ENCODE peak calls at places on chromosomes 16 and 17, in four cellular contexts. U, S, D and W are unnamed samples.
A peak's percentile ranks its signal among the peaks of the same experiment; 100 is the strongest.

GRCh38 chr17:48541574-48542113 is 3.3 kb downstream of the HOXB2 start:
- DNase-seq in D (peak; percentile 85), S (no peak), U (peak; percentile 77), W (no peak)

GRCh38 chr16:977096-977701 is 4.4 kb upstream of the SOX8 start:
- DNase-seq in D (no peak), U (peak; percentile 59), S (no peak), W (no peak)

GRCh38 chr16:89574681-89575246 is 794 bp upstream of the CPNE7 start:
- DNase-seq in S (peak; percentile 85), D (peak; percentile 84), U (peak; percentile 58), W (peak; percentile 64)

GRCh38 chr17:29615492-29616299 is 7.0 kb downstream of the CORO6 start:
- DNase-seq in D (peak; percentile 92), U (peak; percentile 90), S (peak; percentile 97), W (peak; percentile 79)

GRCh38 chr16:48479955-48480354 is 94.7 kb upstream of the SIAH1 start:
- DNase-seq in S (no peak), D (peak; percentile 58), U (no peak), W (no peak)

GRCh38 chr17:46832306-46832895 is 13.9 kb upstream of the WNT3 start:
- DNase-seq in S (no peak), U (no peak), D (no peak), W (no peak)

GRCh38 chr16:8963010-8963824 is 489 bp downstream of the USP7 start:
- DNase-seq in S (peak; percentile 87), U (peak; percentile 30), D (no peak), W (peak; percentile 24)

GRCh38 chr17:45653616-45654015 is 130.5 kb upstream of the CRHR1 start:
- DNase-seq in D (no peak), U (no peak), S (no peak), W (no peak)

GRCh38 chr17:43713494-43714162 is 45.0 kb downstream of the SOST start:
- DNase-seq in U (peak; percentile 32), D (peak; percentile 37), S (peak; percentile 79), W (peak; percentile 39)

GRCh38 chr16:56844056-56844455 is 21.0 kb upstream of the SLC12A3 start:
- DNase-seq in D (no peak), U (no peak), S (no peak), W (peak; percentile 9)

GRCh38 chr17:33038740-33039139 is 47.1 kb downstream of the SPACA3 start:
- DNase-seq in S (no peak), U (peak; percentile 29), D (peak; percentile 86), W (peak; percentile 37)

GRCh38 chr17:16439867-16440351 is 24.5 kb downstream of the TRPV2 start:
- DNase-seq in U (no peak), D (peak; percentile 45), S (no peak), W (no peak)

GRCh38 chr16:52439171-52439701 is 107.7 kb downstream of the TOX3 start:
- DNase-seq in U (no peak), D (no peak), S (no peak), W (no peak)

GRCh38 chr16:30895592-30896202 is 717 bp upstream of the CTF1 start:
- DNase-seq in U (no peak), S (peak; percentile 79), D (no peak), W (no peak)

GRCh38 chr17:79002291-79002690 is 7.3 kb downstream of the CANT1 start:
- DNase-seq in D (no peak), U (no peak), S (no peak), W (peak; percentile 19)

GRCh38 chr17:38970804-38971203 is 3.6 kb upstream of the FBXO47 start:
- DNase-seq in U (no peak), D (no peak), S (no peak), W (no peak)

GRCh38 chr17:40530988-40531971 is 29.9 kb upstream of the TNS4 start:
- DNase-seq in D (no peak), U (no peak), S (peak; percentile 71), W (no peak)

DNA sequence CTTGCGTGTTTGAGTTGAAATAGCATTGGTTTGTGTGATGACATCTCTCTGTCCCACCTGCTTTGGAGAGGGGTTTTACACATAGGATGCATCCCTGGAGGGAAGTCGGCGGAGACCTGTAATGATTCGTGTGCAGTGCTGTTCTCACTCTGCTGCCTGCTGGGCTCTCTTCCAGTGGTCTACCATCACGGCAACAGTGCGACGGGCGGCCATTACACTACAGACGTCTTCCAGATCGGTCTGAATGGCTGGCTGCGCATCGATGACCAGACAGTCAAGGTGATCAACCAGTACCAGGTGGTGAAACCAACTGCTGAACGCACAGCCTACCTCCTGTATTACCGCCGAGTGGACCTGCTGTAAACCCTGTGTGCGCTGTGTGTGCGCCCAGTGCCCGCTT is 41.1 kb upstream of the CRISPLD2 start:
- DNase-seq in S (no peak), D (no peak), U (no peak), W (no peak)
- H3K4me1 ChIP-seq in S (no peaks in the 10 kb centered on the region), D (no peaks in the 10 kb centered on the region), U (peaks cover 8% of the 10 kb centered on the region), W (no peaks in the 10 kb centered on the region)

GRCh38 chr17:7237761-7238417 is 1.4 kb downstream of the PHF23 start:
- DNase-seq in S (peak; percentile 97), U (peak; percentile 86), D (peak; percentile 80), W (peak; percentile 69)

GRCh38 chr17:7241047-7241733 is 1.1 kb downstream of the GABARAP start:
- DNase-seq in D (no peak), U (no peak), S (no peak), W (no peak)

GRCh38 chr17:7238418-7239090 is 703 bp downstream of the PHF23 start:
- DNase-seq in D (peak; percentile 46), S (no peak), U (no peak), W (no peak)

GRCh38 chr17:7240375-7240774 is 1.1 kb upstream of the PHF23 start:
- DNase-seq in S (no peak), D (no peak), U (no peak), W (no peak)

DNA sequence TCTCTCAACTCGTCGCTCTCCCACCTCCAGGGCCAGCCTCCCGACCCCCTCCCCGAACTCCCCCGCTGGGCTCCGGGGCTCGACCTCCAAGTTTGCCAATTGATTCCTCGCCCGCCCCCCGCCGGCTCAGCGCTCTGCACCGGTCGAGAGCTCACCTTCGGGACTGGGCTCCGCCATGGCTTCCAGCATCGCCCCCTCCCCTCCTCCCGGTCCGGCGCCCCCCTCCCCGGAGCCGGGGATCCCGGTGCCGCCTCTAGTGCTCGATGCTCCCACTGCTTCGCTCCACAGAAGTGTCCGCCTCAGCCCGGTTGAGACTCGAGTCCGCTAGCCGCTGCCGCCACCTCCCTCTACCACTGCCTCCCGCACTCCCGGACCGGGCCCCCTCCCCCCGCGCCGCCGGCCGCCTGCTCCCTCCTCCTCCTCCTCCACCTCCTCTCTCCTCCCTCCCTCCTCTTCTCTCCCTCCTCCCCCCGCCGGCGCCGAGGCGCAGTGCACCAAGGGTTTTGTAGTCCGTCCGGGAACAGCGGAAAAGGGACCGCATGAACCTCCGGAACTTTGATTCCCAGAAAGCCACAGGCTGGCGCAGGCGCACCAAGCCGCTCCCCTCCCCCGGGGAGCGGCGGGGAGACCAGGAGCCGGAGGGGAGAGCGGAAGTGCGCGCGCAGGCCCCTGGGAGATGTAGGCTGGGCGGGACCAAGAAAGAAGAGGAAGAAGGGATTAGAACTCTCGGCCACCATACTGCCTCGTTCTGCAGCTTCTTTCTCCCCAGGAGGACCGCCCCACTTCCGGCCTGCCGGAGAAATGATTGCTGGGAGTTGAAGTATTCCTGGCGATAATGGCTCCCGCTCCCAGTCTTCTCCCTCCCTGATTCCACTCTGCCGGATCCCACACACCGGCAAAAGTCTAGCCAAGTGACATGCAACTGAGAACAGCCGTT is at the start of gene PHF23:
- DNase-seq in S (peak; percentile 99), U (peak; percentile 99), D (peak; percentile 100), W (peak; percentile 96)
- TF ChIP-seq CTCF in S (peak; percentile 66), U (no peak), D (no peak), W (no peak)

GRCh38 chr17:4479982-4480751 is 18.5 kb upstream of the SPNS2 start:
- DNase-seq in S (no peak), U (no peak), D (no peak), W (no peak)

GRCh38 chr17:4480929-4481898 is 17.5 kb upstream of the SPNS2 start:
- DNase-seq in D (no peak), U (no peak), S (peak; percentile 86), W (no peak)

GRCh38 chr17:4478318-4478830 is 20.3 kb upstream of the SPNS2 start:
- DNase-seq in D (no peak), S (no peak), U (no peak), W (no peak)

GRCh38 chr17:4477286-4477791 is 21.3 kb upstream of the SPNS2 start:
- DNase-seq in S (no peak), D (no peak), U (no peak), W (no peak)

DNA sequence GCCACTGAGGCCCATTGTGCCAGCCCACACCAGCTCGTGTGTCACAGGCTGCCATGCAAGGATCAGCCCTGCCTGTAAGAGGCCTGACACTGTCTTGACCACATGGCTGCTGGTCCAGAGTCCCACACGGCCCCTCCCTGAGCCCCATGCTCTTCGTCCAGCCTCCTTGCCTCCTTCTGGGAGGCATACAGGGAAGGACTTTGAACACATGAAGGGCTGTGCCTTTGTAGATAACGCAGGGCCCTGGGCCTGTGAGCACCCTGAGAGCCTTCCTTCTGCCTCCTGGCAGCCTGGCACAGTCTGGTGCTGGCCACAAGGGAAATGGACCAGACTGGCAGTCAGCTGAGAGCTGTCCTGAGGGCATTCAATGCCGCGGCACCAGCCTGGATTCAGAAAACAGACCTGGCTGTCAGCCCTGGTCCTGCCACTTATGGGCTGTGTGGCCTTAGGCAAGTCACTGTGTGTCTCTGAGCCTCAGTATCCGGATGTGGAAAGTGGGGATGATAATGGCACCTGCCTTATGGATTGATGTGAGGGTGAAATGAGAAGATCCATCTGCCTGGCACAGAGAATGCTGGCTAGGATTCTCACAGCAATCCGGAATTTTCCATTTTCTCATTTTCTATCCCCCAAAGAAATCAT is 19.2 kb upstream of the SPNS2 start:
- DNase-seq in D (no peak), U (no peak), S (no peak), W (no peak)
- H3K4me1 ChIP-seq in D (no peaks in the 10 kb centered on the region), U (peaks cover 6% of the 10 kb centered on the region), S (peaks cover 12% of the 10 kb centered on the region), W (peaks cover 16% of the 10 kb centered on the region)

DNA sequence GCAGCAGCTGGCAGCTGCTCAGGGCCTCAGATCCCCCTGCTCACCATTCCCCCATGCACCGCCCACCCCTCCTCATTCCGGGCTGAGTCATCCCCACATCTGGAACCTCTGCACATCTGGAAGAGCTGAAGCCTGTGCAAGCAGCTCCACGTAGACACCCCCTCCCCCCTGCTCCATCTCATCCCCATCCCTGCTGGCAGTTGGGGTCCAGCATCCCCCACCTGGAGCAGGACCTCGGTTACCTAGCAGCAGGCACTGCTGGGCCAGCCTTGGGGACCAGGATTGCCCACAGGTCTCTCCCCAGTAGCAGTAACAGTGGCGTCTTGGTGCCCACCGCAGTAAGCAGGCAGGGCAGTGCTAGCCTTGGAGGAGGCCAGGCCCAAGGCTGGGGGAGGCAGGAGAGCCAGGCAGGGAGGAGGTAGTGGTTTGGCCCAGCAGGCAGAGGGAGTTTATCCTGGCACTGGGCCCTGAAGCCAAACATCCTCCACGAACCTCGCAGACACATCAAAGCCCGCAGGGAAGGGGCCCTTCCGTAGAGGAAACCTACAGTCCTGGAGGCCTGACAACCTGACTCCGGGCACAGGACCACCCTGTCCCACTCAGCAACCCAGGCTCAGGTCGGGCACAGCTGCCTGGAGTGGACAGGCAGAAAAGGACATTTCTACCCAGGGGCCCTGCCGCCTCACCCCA is 7.7 kb upstream of the TMEM92 start:
- DNase-seq in S (peak; percentile 60), U (peak; percentile 51), D (peak; percentile 90), W (no peak)
- TF ChIP-seq CTCF in S (no peak), U (no peak), D (no peak), W (no peak)

DNA sequence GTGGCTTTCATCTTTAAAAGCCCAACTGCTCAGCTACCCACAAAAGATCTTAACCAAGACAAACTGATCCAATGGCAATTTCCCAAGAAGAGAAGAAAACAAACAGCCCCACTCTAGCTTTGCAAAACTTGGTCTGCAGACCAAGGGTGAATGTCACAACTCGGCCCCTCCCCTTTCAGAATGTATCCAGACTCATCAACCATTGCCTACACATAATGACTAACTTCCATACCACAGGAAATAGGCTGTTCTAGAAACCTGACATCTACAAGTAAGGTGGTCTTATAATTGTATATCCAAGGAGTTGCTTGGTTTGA is 16.0 kb downstream of the DCUN1D3 start:
- DNase-seq in U (no peak), S (no peak), D (peak; percentile 85), W (no peak)
- H3K4me1 ChIP-seq in U (peaks cover 22% of the 10 kb centered on the region), S (peaks cover 8% of the 10 kb centered on the region), D (peaks cover 7% of the 10 kb centered on the region), W (peaks cover 41% of the 10 kb centered on the region)